ENCODE peak calls at places on chromosomes 5 and 9, in five cellular contexts. K is activated CD8-positive, alpha-beta T cell treated with anti-CD3 and anti-CD28 coated beads, Interleukin-2, amount 10 ng/mL, durations not matched to agents 7 days and 5 days; R is left ventricle myocardium inferior; T is endothelial cell; H is AG10803. E is an unnamed sample.

GRCh38 chr9:27108981-27109541 is at the start of gene TEK:
- DNase-seq in K (no peak), R (no peak), T (peak; percentile 52), H (peak; percentile 28), E (no peak)

GRCh38 chr5:26847041-26847736 is 191.2 kb downstream of the CDH9 start:
- DNase-seq in K (no peak), R (no peak), T (no peak), H (no peak), E (no peak)

GRCh38 chr9:94479757-94480156 is 75.1 kb upstream of the PCAT7 start:
- DNase-seq in K (no peak), R (no peak), T (no peak), H (no peak), E (no peak)

GRCh38 chr9:121735792-121736130 is 84.3 kb downstream of the DAB2IP start:
- DNase-seq in K (no peak), R (no peak), T (no peak), H (no peak), E (no peak)

GRCh38 chr5:158590936-158591863 is 508.5 kb downstream of the EBF1 start:
- DNase-seq in K (no peak), R (no peak), T (peak; percentile 5), H (peak; percentile 49), E (no peak)

GRCh38 chr9:37538099-37538498 is 38.1 kb downstream of the FBXO10 start:
- DNase-seq in K (no peak), R (no peak), T (no peak), H (no peak), E (no peak)

GRCh38 chr5:111589320-111589719 is 77.0 kb upstream of the STARD4 start:
- DNase-seq in K (no peak), R (no peak), T (no peak), H (no peak), E (no peak)

GRCh38 chr9:95874989-95875304 is 544 bp upstream of the ERCC6L2 start:
- DNase-seq in K (peak; percentile 69), R (peak; percentile 58), T (peak; percentile 27), H (peak; percentile 49), E (peak; percentile 65)

GRCh38 chr9:77587851-77588250 is 60.3 kb downstream of the GNA14 start:
- DNase-seq in K (no peak), R (no peak), T (no peak), H (no peak), E (no peak)

GRCh38 chr9:33737811-33738606 is 57.4 kb upstream of the PRSS3 start:
- DNase-seq in K (peak; percentile 56), R (peak; percentile 22), T (peak; percentile 55), H (peak; percentile 55), E (no peak)

GRCh38 chr5:172078726-172079345 is 72.4 kb upstream of the FBXW11 start:
- DNase-seq in K (no peak), R (peak; percentile 47), T (no peak), H (peak; percentile 59), E (no peak)

GRCh38 chr9:16207161-16207560 is 654.3 kb downstream of the CCDC171 start:
- DNase-seq in K (peak; percentile 49), R (peak; percentile 50), T (peak; percentile 64), H (peak; percentile 48), E (no peak)

GRCh38 chr9:974064-974992 is 2.1 kb upstream of the DMRT3 start:
- DNase-seq in K (no peak), R (no peak), T (no peak), H (no peak), E (no peak)

GRCh38 chr5:103407399-103407798 is 148.8 kb downstream of the MACIR start:
- DNase-seq in K (no peak), R (no peak), T (no peak), H (peak; percentile 54), E (no peak)

GRCh38 chr5:146751781-146752401 is 126.7 kb downstream of the PPP2R2B start:
- DNase-seq in K (peak; percentile 90), R (no peak), T (no peak), H (no peak), E (peak; percentile 4)

GRCh38 chr9:76905984-76906861 is at the start of gene PRUNE2:
- DNase-seq in K (peak; percentile 39), R (peak; percentile 28), T (peak; percentile 85), H (peak; percentile 71), E (no peak)

E was measured in stimulated activated CD4-positive, alpha-beta T cell treated with anti-CD3 and anti-CD28 coated beads, TNF-alpha, amount 100 ng/mL, for 48 hours.